ENCODE peak calls at places on chromosomes 4 and X, in four cellular contexts. One of them, this sample, is unnamed.

GRCh38 chr4:156830356-156830755 is 141.2 kb downstream of the PDGFC start:
- DNase-seq in stomach: no peak
- DNase-seq in tibial nerve: no peak
- DNase-seq in uterus: no peak
- DNase-seq in this sample: no peak

GRCh38 chr4:116302990-116303735 is 782.2 kb downstream of the TRAM1L1 start:
- DNase-seq in tibial nerve: no peak
- DNase-seq in stomach: no peak
- DNase-seq in uterus: no peak
- DNase-seq in this sample: no peak

GRCh38 chrX:125205918-125206665 is 113.6 kb upstream of the TEX13C start:
- DNase-seq in tibial nerve: no peak
- DNase-seq in stomach: no peak
- DNase-seq in uterus: no peak
- DNase-seq in this sample: no peak

GRCh38 chrX:40175416-40176255 is 77.9 kb upstream of the BCOR start:
- DNase-seq in stomach: peak; percentile 65
- DNase-seq in uterus: peak; percentile 66
- DNase-seq in tibial nerve: no peak
- DNase-seq in this sample: peak; percentile 73

GRCh38 chr4:56767567-56767966 is 53.9 kb downstream of the SPINK2 start:
- DNase-seq in uterus: no peak
- DNase-seq in stomach: no peak
- DNase-seq in tibial nerve: no peak
- DNase-seq in this sample: no peak

GRCh38 chr4:19983072-19983471 is 268.6 kb upstream of the SLIT2 start:
- DNase-seq in stomach: no peak
- DNase-seq in uterus: no peak
- DNase-seq in tibial nerve: no peak
- DNase-seq in this sample: no peak

GRCh38 chrX:101210630-101211029 is 9.0 kb upstream of the DRP2 start:
- DNase-seq in stomach: no peak
- DNase-seq in uterus: no peak
- DNase-seq in tibial nerve: no peak
- DNase-seq in this sample: no peak

GRCh38 chr4:140672366-140672765 is 83.8 kb downstream of the TBC1D9 start:
- DNase-seq in uterus: no peak
- DNase-seq in stomach: no peak
- DNase-seq in tibial nerve: no peak
- DNase-seq in this sample: no peak

GRCh38 chrX:97322401-97322800 is 438.7 kb downstream of the RPA4 start:
- DNase-seq in stomach: no peak
- DNase-seq in tibial nerve: no peak
- DNase-seq in uterus: no peak
- DNase-seq in this sample: no peak

GRCh38 chrX:65718538-65718937 is 51.1 kb downstream of the MSN start:
- DNase-seq in tibial nerve: no peak
- DNase-seq in uterus: no peak
- DNase-seq in stomach: no peak
- DNase-seq in this sample: no peak

GRCh38 chrX:20974326-20974725 is 399.9 kb upstream of the CNKSR2 start:
- DNase-seq in stomach: no peak
- DNase-seq in tibial nerve: no peak
- DNase-seq in uterus: no peak
- DNase-seq in this sample: no peak

GRCh38 chr4:71648448-71648847 is 135.4 kb downstream of the GC start:
- DNase-seq in stomach: no peak
- DNase-seq in uterus: no peak
- DNase-seq in tibial nerve: no peak
- DNase-seq in this sample: no peak

GRCh38 chr4:151573945-151574344 is 165.0 kb downstream of the FHIP1A start:
- DNase-seq in uterus: no peak
- DNase-seq in stomach: peak; percentile 27
- DNase-seq in tibial nerve: no peak
- DNase-seq in this sample: no peak

GRCh38 chrX:45035071-45035470 is 162.1 kb downstream of the KDM6A start:
- DNase-seq in tibial nerve: no peak
- DNase-seq in stomach: no peak
- DNase-seq in uterus: no peak
- DNase-seq in this sample: no peak

GRCh38 chr4:19678763-19679162 is 572.9 kb upstream of the SLIT2 start:
- DNase-seq in tibial nerve: no peak
- DNase-seq in uterus: no peak
- DNase-seq in stomach: no peak
- DNase-seq in this sample: no peak

DNA sequence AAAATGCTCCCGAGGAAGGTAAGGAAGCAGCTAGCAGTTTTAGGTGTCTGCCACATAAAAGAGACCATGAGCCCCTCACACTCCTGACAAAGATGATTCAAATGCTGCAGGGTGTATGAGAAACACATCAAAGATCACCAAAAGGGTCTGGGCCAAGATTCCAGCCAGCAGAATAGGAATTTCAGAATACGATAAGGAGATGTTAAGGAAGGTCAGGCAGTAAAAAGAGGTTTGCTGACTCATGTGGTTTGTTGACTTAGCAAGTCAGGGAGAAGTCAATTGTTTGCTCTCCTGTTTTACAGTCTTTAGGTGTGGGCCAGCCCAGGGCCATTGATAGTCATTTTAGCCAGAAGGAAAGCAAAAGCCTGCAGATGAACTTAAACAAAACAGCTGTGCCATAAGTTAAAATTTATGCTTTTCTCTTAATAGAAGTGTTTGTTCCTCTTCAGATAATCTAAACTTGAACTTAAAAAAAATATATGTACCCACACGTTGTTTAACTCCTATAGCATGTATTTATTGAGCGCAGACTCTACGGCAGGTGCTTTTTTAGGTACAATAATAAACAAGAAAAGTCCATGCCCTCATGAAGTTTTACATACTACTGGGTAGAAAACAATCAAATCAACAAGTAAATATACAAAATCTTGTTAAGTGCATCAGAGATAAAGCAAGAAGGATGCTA is 115.6 kb downstream of the CAMK2D start:
- DNase-seq in uterus: no peak
- DNase-seq in stomach: peak; percentile 63
- DNase-seq in tibial nerve: no peak
- DNase-seq in this sample: no peak
- H3K4me1 ChIP-seq in uterus: peaks cover 14% of the 10 kb centered on the region
- H3K4me1 ChIP-seq in stomach: peaks cover 26% of the 10 kb centered on the region
- H3K4me1 ChIP-seq in tibial nerve: no peaks in the 10 kb centered on the region
- H3K4me1 ChIP-seq in this sample: peaks cover 12% of the 10 kb centered on the region

GRCh38 chr4:52076731-52077130 is 25.6 kb downstream of the SPATA18 start:
- DNase-seq in stomach: no peak
- DNase-seq in tibial nerve: no peak
- DNase-seq in uterus: no peak
- DNase-seq in this sample: peak; percentile 20
- H3K4me3 ChIP-seq in stomach: peak overlapping the region; percentile 21
- H3K4me3 ChIP-seq in tibial nerve: no peak overlapping the region
- H3K4me3 ChIP-seq in uterus: no peak overlapping the region
- H3K4me3 ChIP-seq in this sample: no peak overlapping the region

DNA sequence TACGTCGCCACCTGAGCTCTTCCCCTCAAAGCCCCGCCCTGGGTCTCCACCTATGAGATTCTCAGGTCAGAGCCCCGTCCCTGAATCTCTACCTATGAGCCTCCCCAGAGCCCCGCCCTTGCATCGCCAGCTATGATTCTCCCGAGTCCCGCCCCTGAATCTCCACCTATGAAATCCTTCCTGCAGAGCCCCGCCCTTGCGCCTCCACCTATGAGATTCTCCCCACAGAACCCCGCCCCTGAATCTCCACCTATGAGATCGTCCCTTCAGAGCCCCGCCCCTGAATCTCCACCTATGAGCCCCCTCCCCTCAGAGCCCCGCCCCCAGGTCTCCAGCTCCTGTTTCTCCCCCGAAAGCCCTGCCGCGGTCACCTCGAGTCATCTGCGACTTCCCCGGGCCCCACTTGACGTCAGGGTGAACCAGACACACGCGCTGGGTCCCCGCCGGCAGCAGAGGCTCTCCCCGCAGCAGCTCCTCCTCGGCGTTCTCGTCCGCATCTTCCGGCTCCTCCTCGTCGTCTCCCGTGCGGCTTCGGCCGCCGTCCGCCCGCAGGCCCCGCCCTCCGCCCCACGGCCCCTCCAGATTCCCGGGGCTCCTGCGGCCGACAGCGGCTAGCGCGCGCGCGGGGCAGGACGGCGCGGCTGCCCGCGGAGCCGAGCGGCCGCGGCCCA is 393 bp downstream of the GTPBP6 start:
- DNase-seq in tibial nerve: peak; percentile 100
- DNase-seq in uterus: peak; percentile 96
- DNase-seq in stomach: peak; percentile 99
- DNase-seq in this sample: peak; percentile 99
- TF ChIP-seq POLR2A in tibial nerve: peak; percentile 75
- TF ChIP-seq POLR2A in uterus: peak; percentile 33
- TF ChIP-seq POLR2A in stomach: peak; percentile 46
- TF ChIP-seq POLR2A in this sample: peak; percentile 70

GRCh38 chr4:147793973-147794690 is 62.2 kb downstream of the ARHGAP10 start:
- DNase-seq in stomach: no peak
- DNase-seq in tibial nerve: no peak
- DNase-seq in uterus: no peak
- DNase-seq in this sample: no peak
- H3K4me1 ChIP-seq in stomach: peaks cover 24% of the 10 kb centered on the region
- H3K4me1 ChIP-seq in tibial nerve: no peaks in the 10 kb centered on the region
- H3K4me1 ChIP-seq in uterus: no peaks in the 10 kb centered on the region
- H3K4me1 ChIP-seq in this sample: peaks cover 18% of the 10 kb centered on the region

GRCh38 chr4:40316782-40317635 is 18.1 kb upstream of the CHRNA9 start:
- DNase-seq in stomach: peak; percentile 59
- DNase-seq in tibial nerve: no peak
- DNase-seq in uterus: peak; percentile 59
- DNase-seq in this sample: peak; percentile 61

GRCh38 chr4:40314951-40315350 is 20.2 kb upstream of the CHRNA9 start:
- DNase-seq in tibial nerve: no peak
- DNase-seq in uterus: no peak
- DNase-seq in stomach: no peak
- DNase-seq in this sample: no peak

GRCh38 chr4:40317921-40318658 is 17.0 kb upstream of the CHRNA9 start:
- DNase-seq in tibial nerve: no peak
- DNase-seq in stomach: no peak
- DNase-seq in uterus: no peak
- DNase-seq in this sample: no peak

GRCh38 chr4:40311811-40312346 is 23.3 kb upstream of the CHRNA9 start:
- DNase-seq in uterus: no peak
- DNase-seq in stomach: peak; percentile 48
- DNase-seq in tibial nerve: no peak
- DNase-seq in this sample: no peak

DNA sequence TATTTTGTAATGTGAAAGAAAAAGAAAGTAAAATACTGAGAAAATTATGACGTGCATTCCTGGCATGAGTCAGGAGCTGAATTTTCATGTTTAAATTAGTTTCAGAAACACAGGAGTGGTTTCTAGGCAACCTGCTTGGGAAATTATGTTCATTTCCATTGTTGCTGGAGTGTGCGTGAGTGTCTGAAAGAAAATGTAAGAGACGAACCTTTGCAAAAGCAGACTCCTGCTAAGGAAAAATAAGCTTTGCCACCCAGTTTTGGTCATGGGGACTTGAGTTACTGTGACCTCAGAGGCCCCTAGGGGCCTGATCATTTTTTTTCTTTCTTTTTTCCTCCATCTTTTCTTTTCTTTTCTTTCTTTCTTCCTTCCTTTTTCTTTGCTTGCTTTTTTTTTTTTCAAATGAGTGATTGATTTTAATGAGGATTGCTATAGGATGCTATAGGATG is 18.8 kb upstream of the CHRNA9 start:
- DNase-seq in tibial nerve: no peak
- DNase-seq in stomach: no peak
- DNase-seq in uterus: no peak
- DNase-seq in this sample: no peak
- H3K4me3 ChIP-seq in tibial nerve: no peak overlapping the region
- H3K4me3 ChIP-seq in stomach: peak overlapping the region; percentile 26
- H3K4me3 ChIP-seq in uterus: no peak overlapping the region
- H3K4me3 ChIP-seq in this sample: peak overlapping the region; percentile 1

DNA sequence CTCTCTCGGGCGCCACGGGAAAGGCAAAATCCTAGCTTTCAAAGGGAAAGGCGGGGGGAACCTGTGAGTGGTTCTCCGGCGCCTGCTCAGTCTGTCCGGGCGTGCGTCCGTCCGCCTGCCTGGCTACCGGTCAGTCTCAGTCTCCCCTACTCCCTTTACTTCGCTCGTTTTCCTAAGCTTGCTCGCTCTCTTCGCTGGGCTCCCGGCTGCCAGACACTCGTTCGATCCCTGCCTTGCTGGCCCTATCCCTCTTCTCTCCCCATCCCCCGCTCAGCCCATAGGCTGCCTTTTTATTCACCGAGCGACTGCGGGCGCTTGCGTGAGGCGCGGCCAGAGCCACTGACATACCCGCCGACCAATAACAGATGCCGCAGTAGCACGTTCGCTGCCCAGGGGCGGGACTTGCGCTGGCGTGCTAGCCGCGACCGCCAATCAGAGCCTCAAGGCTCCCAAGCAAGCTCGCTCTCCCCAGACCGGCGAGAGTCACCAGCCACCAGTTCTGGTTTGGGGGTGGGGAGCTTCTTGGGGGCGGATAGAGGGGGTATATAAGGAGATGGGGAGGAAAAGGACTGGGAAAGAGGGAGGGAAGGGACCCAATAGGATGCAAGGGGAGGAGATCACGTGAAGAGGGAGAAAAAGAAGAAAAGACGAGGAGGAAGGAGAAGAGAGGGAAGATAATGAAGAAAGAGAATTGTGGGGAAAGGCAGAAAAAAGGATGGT is 30.0 kb downstream of the ARHGEF9 start:
- DNase-seq in tibial nerve: peak; percentile 79
- DNase-seq in stomach: peak; percentile 92
- DNase-seq in uterus: peak; percentile 91
- DNase-seq in this sample: peak; percentile 89
- TF ChIP-seq POLR2A in tibial nerve: peak; percentile 76
- TF ChIP-seq POLR2A in stomach: peak; percentile 59
- TF ChIP-seq POLR2A in uterus: peak; percentile 58
- TF ChIP-seq POLR2A in this sample: peak; percentile 52

GRCh38 chr4:83216856-83217683 is 67.5 kb downstream of the COQ2 start:
- DNase-seq in stomach: no peak
- DNase-seq in uterus: no peak
- DNase-seq in tibial nerve: no peak
- DNase-seq in this sample: no peak
- H3K4me1 ChIP-seq in stomach: peaks cover 25% of the 10 kb centered on the region
- H3K4me1 ChIP-seq in uterus: no peaks in the 10 kb centered on the region
- H3K4me1 ChIP-seq in tibial nerve: no peaks in the 10 kb centered on the region
- H3K4me1 ChIP-seq in this sample: peaks cover 4% of the 10 kb centered on the region

GRCh38 chr4:108165601-108166000 is 3.1 kb downstream of the LEF1 start:
- DNase-seq in tibial nerve: no peak
- DNase-seq in uterus: no peak
- DNase-seq in stomach: no peak
- DNase-seq in this sample: no peak
- H3K4me3 ChIP-seq in tibial nerve: no peak overlapping the region
- H3K4me3 ChIP-seq in uterus: no peak overlapping the region
- H3K4me3 ChIP-seq in stomach: no peak overlapping the region
- H3K4me3 ChIP-seq in this sample: no peak overlapping the region

This sample was measured in ovary.